ENCODE peak calls at places on chromosomes 13 and 19, in eight cellular contexts. N, W, T, Y, Z, I, S and D are unnamed samples.

GRCh38 chr13:43786766-43787517 is at the start of gene ENOX1:
- DNase-seq in N (peak), W (no peak), T (peak), Y (peak), Z (no peak), I (peak), S (peak), D (peak)

GRCh38 chr19:50875795-50876422 is 2.7 kb downstream of the KLK2 start:
- DNase-seq in N (no peak), W (no peak), T (no peak), Y (no peak), Z (no peak), I (no peak), S (no peak), D (no peak)

GRCh38 chr19:53537523-53538377 is at the start of gene ZNF331:
- DNase-seq in N (peak), W (peak), T (peak), Y (peak), Z (peak), I (peak), S (peak), D (peak)

GRCh38 chr13:100828226-100828625 is 153.6 kb upstream of the TMTC4 start:
- DNase-seq in N (no peak), W (no peak), T (no peak), Y (no peak), Z (no peak), I (no peak), S (no peak), D (peak)

GRCh38 chr19:2331601-2332246 is 3.2 kb downstream of the SPPL2B start:
- DNase-seq in N (no peak), W (no peak), T (no peak), Y (no peak), Z (no peak), I (no peak), S (no peak), D (no peak)

GRCh38 chr19:44800461-44800860 is 8.4 kb upstream of the BCAM start:
- DNase-seq in N (peak), W (peak), T (peak), Y (peak), Z (peak), I (peak), S (peak), D (peak)

GRCh38 chr13:90107658-90108057 is 1239.8 kb upstream of the MIR17HG start:
- DNase-seq in N (no peak), W (no peak), T (no peak), Y (no peak), Z (no peak), I (no peak), S (no peak), D (no peak)

GRCh38 chr13:73224708-73225107 is 165.9 kb downstream of the KLF5 start:
- DNase-seq in N (no peak), W (no peak), T (no peak), Y (no peak), Z (no peak), I (no peak), S (no peak), D (no peak)

GRCh38 chr13:101398191-101398590 is 18.1 kb downstream of the NALCN start:
- DNase-seq in N (no peak), W (no peak), T (no peak), Y (peak), Z (no peak), I (no peak), S (no peak), D (no peak)

GRCh38 chr19:1453525-1454371 is 3.8 kb downstream of the APC2 start:
- DNase-seq in N (no peak), W (no peak), T (no peak), Y (peak), Z (no peak), I (no peak), S (no peak), D (no peak)

GRCh38 chr19:42246143-42246868 is 3.9 kb upstream of the GSK3A start:
- DNase-seq in N (peak), W (no peak), T (no peak), Y (peak), Z (no peak), I (no peak), S (peak), D (no peak)

GRCh38 chr13:39401756-39402155 is 201.2 kb downstream of the LHFPL6 start:
- DNase-seq in N (no peak), W (no peak), T (no peak), Y (no peak), Z (no peak), I (no peak), S (no peak), D (no peak)

GRCh38 chr19:11735375-11735774 is 3.4 kb downstream of the ZNF823 start:
- DNase-seq in N (no peak), W (no peak), T (no peak), Y (no peak), Z (no peak), I (no peak), S (no peak), D (no peak)

GRCh38 chr19:51372649-51373504 is at the start of gene NKG7:
- DNase-seq in N (no peak), W (peak), T (peak), Y (peak), Z (peak), I (no peak), S (peak), D (no peak)

GRCh38 chr19:44975444-44975843 is 20.3 kb downstream of the CLPTM1 start:
- DNase-seq in N (no peak), W (no peak), T (no peak), Y (no peak), Z (no peak), I (no peak), S (no peak), D (no peak)

GRCh38 chr19:48490980-48491792 is 20.4 kb downstream of the LMTK3 start:
- DNase-seq in N (no peak), W (peak), T (peak), Y (peak), Z (peak), I (no peak), S (no peak), D (no peak)

GRCh38 chr13:24159362-24159761 is 1.2 kb upstream of the SPATA13 start:
- DNase-seq in N (no peak), W (no peak), T (no peak), Y (no peak), Z (no peak), I (no peak), S (no peak), D (no peak)

GRCh38 chr19:10812902-10813404 is 23.1 kb downstream of the TMED1 start:
- DNase-seq in N (no peak), W (no peak), T (peak), Y (peak), Z (peak), I (no peak), S (no peak), D (no peak)

GRCh38 chr13:92460479-92460878 is 766.1 kb upstream of the GPC6 start:
- DNase-seq in N (no peak), W (no peak), T (no peak), Y (no peak), Z (no peak), I (no peak), S (no peak), D (no peak)